ENCODE peak calls at places on chromosomes 12 and 14, in ten cellular contexts. One of them, this sample, is unnamed.

GRCh38 chr12:527241-527640 is 67.5 kb downstream of the B4GALNT3 start:
- DNase-seq in left lung: no peak
- DNase-seq in CD4-positive, alpha-beta memory T cell: no peak
- DNase-seq in left ventricle myocardium inferior: no peak
- DNase-seq in right cardiac atrium: no peak
- DNase-seq in colonic mucosa: no peak
- DNase-seq in mesenchymal stem cell: no peak
- DNase-seq in spleen: no peak
- DNase-seq in body of pancreas: no peak
- DNase-seq in CD8-positive, alpha-beta T cell: no peak
- DNase-seq in this sample: no peak

GRCh38 chr14:103894723-103895059 is 33.6 kb upstream of the TDRD9 start:
- DNase-seq in left lung: peak
- DNase-seq in CD4-positive, alpha-beta memory T cell: no peak
- DNase-seq in left ventricle myocardium inferior: no peak
- DNase-seq in right cardiac atrium: no peak
- DNase-seq in colonic mucosa: no peak
- DNase-seq in mesenchymal stem cell: no peak
- DNase-seq in spleen: no peak
- DNase-seq in body of pancreas: no peak
- DNase-seq in CD8-positive, alpha-beta T cell: no peak
- DNase-seq in this sample: no peak

GRCh38 chr14:89249296-89249565 is 167.8 kb downstream of the FOXN3 start:
- DNase-seq in left lung: no peak
- DNase-seq in CD4-positive, alpha-beta memory T cell: no peak
- DNase-seq in left ventricle myocardium inferior: no peak
- DNase-seq in right cardiac atrium: no peak
- DNase-seq in colonic mucosa: no peak
- DNase-seq in mesenchymal stem cell: no peak
- DNase-seq in spleen: no peak
- DNase-seq in body of pancreas: no peak
- DNase-seq in CD8-positive, alpha-beta T cell: no peak
- DNase-seq in this sample: no peak

GRCh38 chr12:20194171-20194570 is 174.2 kb upstream of the PDE3A start:
- DNase-seq in left lung: no peak
- DNase-seq in CD4-positive, alpha-beta memory T cell: no peak
- DNase-seq in left ventricle myocardium inferior: no peak
- DNase-seq in right cardiac atrium: no peak
- DNase-seq in colonic mucosa: no peak
- DNase-seq in mesenchymal stem cell: peak
- DNase-seq in spleen: no peak
- DNase-seq in body of pancreas: no peak
- DNase-seq in CD8-positive, alpha-beta T cell: no peak
- DNase-seq in this sample: no peak

GRCh38 chr12:124422570-124423523 is 128.0 kb downstream of the RFLNA start:
- DNase-seq in left lung: peak
- DNase-seq in CD4-positive, alpha-beta memory T cell: no peak
- DNase-seq in left ventricle myocardium inferior: peak
- DNase-seq in right cardiac atrium: peak
- DNase-seq in colonic mucosa: peak
- DNase-seq in mesenchymal stem cell: peak
- DNase-seq in spleen: no peak
- DNase-seq in body of pancreas: peak
- DNase-seq in CD8-positive, alpha-beta T cell: no peak
- DNase-seq in this sample: peak

GRCh38 chr12:45615268-45615667 is 114.2 kb upstream of the ARID2 start:
- DNase-seq in left lung: no peak
- DNase-seq in CD4-positive, alpha-beta memory T cell: no peak
- DNase-seq in left ventricle myocardium inferior: no peak
- DNase-seq in right cardiac atrium: no peak
- DNase-seq in colonic mucosa: no peak
- DNase-seq in mesenchymal stem cell: peak
- DNase-seq in spleen: no peak
- DNase-seq in body of pancreas: no peak
- DNase-seq in CD8-positive, alpha-beta T cell: no peak
- DNase-seq in this sample: no peak

GRCh38 chr14:77355811-77356210 is 21.1 kb downstream of the TMED8 start:
- DNase-seq in left lung: no peak
- DNase-seq in CD4-positive, alpha-beta memory T cell: no peak
- DNase-seq in left ventricle myocardium inferior: no peak
- DNase-seq in right cardiac atrium: no peak
- DNase-seq in colonic mucosa: no peak
- DNase-seq in mesenchymal stem cell: no peak
- DNase-seq in spleen: no peak
- DNase-seq in body of pancreas: no peak
- DNase-seq in CD8-positive, alpha-beta T cell: no peak
- DNase-seq in this sample: no peak

GRCh38 chr12:54041097-54041690 is 8.3 kb downstream of the HOXC5 start:
- DNase-seq in left lung: no peak
- DNase-seq in CD4-positive, alpha-beta memory T cell: no peak
- DNase-seq in left ventricle myocardium inferior: no peak
- DNase-seq in right cardiac atrium: no peak
- DNase-seq in colonic mucosa: no peak
- DNase-seq in mesenchymal stem cell: no peak
- DNase-seq in spleen: no peak
- DNase-seq in body of pancreas: no peak
- DNase-seq in CD8-positive, alpha-beta T cell: no peak
- DNase-seq in this sample: no peak

GRCh38 chr14:71753126-71753830 is 179.0 kb upstream of the RGS6 start:
- DNase-seq in left lung: peak
- DNase-seq in CD4-positive, alpha-beta memory T cell: peak
- DNase-seq in left ventricle myocardium inferior: peak
- DNase-seq in right cardiac atrium: peak
- DNase-seq in colonic mucosa: peak
- DNase-seq in mesenchymal stem cell: peak
- DNase-seq in spleen: peak
- DNase-seq in body of pancreas: peak
- DNase-seq in CD8-positive, alpha-beta T cell: peak
- DNase-seq in this sample: peak

GRCh38 chr14:55340482-55340881 is 69.3 kb downstream of the FBXO34 start:
- DNase-seq in left lung: no peak
- DNase-seq in CD4-positive, alpha-beta memory T cell: no peak
- DNase-seq in left ventricle myocardium inferior: no peak
- DNase-seq in right cardiac atrium: no peak
- DNase-seq in colonic mucosa: no peak
- DNase-seq in mesenchymal stem cell: no peak
- DNase-seq in spleen: no peak
- DNase-seq in body of pancreas: peak
- DNase-seq in CD8-positive, alpha-beta T cell: no peak
- DNase-seq in this sample: no peak

GRCh38 chr12:85076688-85077430 is 40.7 kb downstream of the LRRIQ1 start:
- DNase-seq in left lung: no peak
- DNase-seq in CD4-positive, alpha-beta memory T cell: no peak
- DNase-seq in left ventricle myocardium inferior: no peak
- DNase-seq in right cardiac atrium: no peak
- DNase-seq in colonic mucosa: no peak
- DNase-seq in mesenchymal stem cell: peak
- DNase-seq in spleen: no peak
- DNase-seq in body of pancreas: no peak
- DNase-seq in CD8-positive, alpha-beta T cell: no peak
- DNase-seq in this sample: peak

GRCh38 chr12:93778306-93778705 is 101.1 kb downstream of the CRADD start:
- DNase-seq in left lung: no peak
- DNase-seq in CD4-positive, alpha-beta memory T cell: no peak
- DNase-seq in left ventricle myocardium inferior: peak
- DNase-seq in right cardiac atrium: peak
- DNase-seq in colonic mucosa: no peak
- DNase-seq in mesenchymal stem cell: peak
- DNase-seq in spleen: no peak
- DNase-seq in body of pancreas: peak
- DNase-seq in CD8-positive, alpha-beta T cell: no peak
- DNase-seq in this sample: peak

GRCh38 chr12:24947541-24948451 is 1.1 kb downstream of the BCAT1 start:
- DNase-seq in left lung: no peak
- DNase-seq in CD4-positive, alpha-beta memory T cell: peak
- DNase-seq in left ventricle myocardium inferior: no peak
- DNase-seq in right cardiac atrium: no peak
- DNase-seq in colonic mucosa: no peak
- DNase-seq in mesenchymal stem cell: peak
- DNase-seq in spleen: no peak
- DNase-seq in body of pancreas: no peak
- DNase-seq in CD8-positive, alpha-beta T cell: no peak
- DNase-seq in this sample: no peak

GRCh38 chr14:53108292-53108937 is 44.7 kb downstream of the DDHD1 start:
- DNase-seq in left lung: no peak
- DNase-seq in CD4-positive, alpha-beta memory T cell: no peak
- DNase-seq in left ventricle myocardium inferior: no peak
- DNase-seq in right cardiac atrium: no peak
- DNase-seq in colonic mucosa: no peak
- DNase-seq in mesenchymal stem cell: peak
- DNase-seq in spleen: no peak
- DNase-seq in body of pancreas: no peak
- DNase-seq in CD8-positive, alpha-beta T cell: no peak
- DNase-seq in this sample: no peak

GRCh38 chr14:71539660-71540285 is 392.5 kb upstream of the RGS6 start:
- DNase-seq in left lung: no peak
- DNase-seq in CD4-positive, alpha-beta memory T cell: no peak
- DNase-seq in left ventricle myocardium inferior: no peak
- DNase-seq in right cardiac atrium: peak
- DNase-seq in colonic mucosa: no peak
- DNase-seq in mesenchymal stem cell: no peak
- DNase-seq in spleen: no peak
- DNase-seq in body of pancreas: no peak
- DNase-seq in CD8-positive, alpha-beta T cell: no peak
- DNase-seq in this sample: no peak

GRCh38 chr14:24372701-24373416 is 4.9 kb downstream of the NFATC4 start:
- DNase-seq in left lung: no peak
- DNase-seq in CD4-positive, alpha-beta memory T cell: no peak
- DNase-seq in left ventricle myocardium inferior: peak
- DNase-seq in right cardiac atrium: peak
- DNase-seq in colonic mucosa: no peak
- DNase-seq in mesenchymal stem cell: no peak
- DNase-seq in spleen: no peak
- DNase-seq in body of pancreas: peak
- DNase-seq in CD8-positive, alpha-beta T cell: no peak
- DNase-seq in this sample: no peak
- H3K27ac ChIP-seq in left lung: no peak
- H3K27ac ChIP-seq in CD4-positive, alpha-beta memory T cell: no peak
- H3K27ac ChIP-seq in left ventricle myocardium inferior: peak
- H3K27ac ChIP-seq in right cardiac atrium: no peak
- H3K27ac ChIP-seq in colonic mucosa: no peak
- H3K27ac ChIP-seq in mesenchymal stem cell: no peak
- H3K27ac ChIP-seq in spleen: no peak
- H3K27ac ChIP-seq in body of pancreas: no peak
- H3K27ac ChIP-seq in CD8-positive, alpha-beta T cell: no peak
- H3K27ac ChIP-seq in this sample: no peak

GRCh38 chr12:109951136-109951535 is 45.0 kb downstream of the GIT2 start:
- DNase-seq in left lung: no peak
- DNase-seq in CD4-positive, alpha-beta memory T cell: no peak
- DNase-seq in left ventricle myocardium inferior: no peak
- DNase-seq in right cardiac atrium: no peak
- DNase-seq in colonic mucosa: no peak
- DNase-seq in mesenchymal stem cell: peak
- DNase-seq in spleen: no peak
- DNase-seq in body of pancreas: no peak
- DNase-seq in CD8-positive, alpha-beta T cell: no peak
- DNase-seq in this sample: no peak
- H3K27ac ChIP-seq in left lung: peak
- H3K27ac ChIP-seq in CD4-positive, alpha-beta memory T cell: no peak
- H3K27ac ChIP-seq in left ventricle myocardium inferior: peak
- H3K27ac ChIP-seq in right cardiac atrium: no peak
- H3K27ac ChIP-seq in colonic mucosa: no peak
- H3K27ac ChIP-seq in mesenchymal stem cell: peak
- H3K27ac ChIP-seq in spleen: no peak
- H3K27ac ChIP-seq in body of pancreas: peak
- H3K27ac ChIP-seq in CD8-positive, alpha-beta T cell: no peak
- H3K27ac ChIP-seq in this sample: peak

GRCh38 chr12:10174986-10175614 is 3.2 kb upstream of the OLR1 start:
- DNase-seq in left lung: no peak
- DNase-seq in CD4-positive, alpha-beta memory T cell: no peak
- DNase-seq in left ventricle myocardium inferior: no peak
- DNase-seq in right cardiac atrium: no peak
- DNase-seq in colonic mucosa: no peak
- DNase-seq in mesenchymal stem cell: no peak
- DNase-seq in spleen: no peak
- DNase-seq in body of pancreas: no peak
- DNase-seq in CD8-positive, alpha-beta T cell: no peak
- DNase-seq in this sample: no peak

GRCh38 chr12:10182662-10183061 is 3.8 kb downstream of the TMEM52B start:
- DNase-seq in left lung: no peak
- DNase-seq in CD4-positive, alpha-beta memory T cell: no peak
- DNase-seq in left ventricle myocardium inferior: no peak
- DNase-seq in right cardiac atrium: no peak
- DNase-seq in colonic mucosa: no peak
- DNase-seq in mesenchymal stem cell: peak
- DNase-seq in spleen: no peak
- DNase-seq in body of pancreas: no peak
- DNase-seq in CD8-positive, alpha-beta T cell: no peak
- DNase-seq in this sample: no peak

GRCh38 chr12:10179871-10180270 is 1.0 kb downstream of the TMEM52B start:
- DNase-seq in left lung: no peak
- DNase-seq in CD4-positive, alpha-beta memory T cell: no peak
- DNase-seq in left ventricle myocardium inferior: no peak
- DNase-seq in right cardiac atrium: no peak
- DNase-seq in colonic mucosa: no peak
- DNase-seq in mesenchymal stem cell: peak
- DNase-seq in spleen: no peak
- DNase-seq in body of pancreas: no peak
- DNase-seq in CD8-positive, alpha-beta T cell: no peak
- DNase-seq in this sample: no peak

GRCh38 chr12:10175849-10176641 is 2.8 kb upstream of the TMEM52B start:
- DNase-seq in left lung: no peak
- DNase-seq in CD4-positive, alpha-beta memory T cell: no peak
- DNase-seq in left ventricle myocardium inferior: no peak
- DNase-seq in right cardiac atrium: no peak
- DNase-seq in colonic mucosa: peak
- DNase-seq in mesenchymal stem cell: no peak
- DNase-seq in spleen: no peak
- DNase-seq in body of pancreas: no peak
- DNase-seq in CD8-positive, alpha-beta T cell: no peak
- DNase-seq in this sample: peak

DNA sequence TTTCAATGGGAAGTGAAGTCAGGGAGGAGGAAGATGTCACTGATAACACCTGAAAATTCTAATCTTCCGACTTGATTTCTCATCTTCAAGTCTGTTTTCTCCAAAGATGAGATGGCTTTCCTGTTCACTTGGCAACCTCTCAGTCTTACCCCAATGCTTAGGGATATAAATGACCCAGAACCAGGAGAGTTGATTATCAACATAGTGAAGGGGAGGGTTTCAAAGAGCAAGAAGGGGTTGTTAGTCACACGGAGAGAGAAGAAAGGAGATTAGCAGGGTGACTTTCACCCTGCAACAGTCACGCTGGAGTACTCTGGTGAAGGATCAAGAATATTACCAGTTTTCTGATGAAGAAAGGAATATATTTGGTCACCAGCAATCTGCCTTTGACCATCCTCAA is at the start of gene TMEM52B:
- DNase-seq in left lung: no peak
- DNase-seq in CD4-positive, alpha-beta memory T cell: no peak
- DNase-seq in left ventricle myocardium inferior: no peak
- DNase-seq in right cardiac atrium: no peak
- DNase-seq in colonic mucosa: no peak
- DNase-seq in mesenchymal stem cell: peak
- DNase-seq in spleen: no peak
- DNase-seq in body of pancreas: no peak
- DNase-seq in CD8-positive, alpha-beta T cell: no peak
- DNase-seq in this sample: no peak
- H3K27ac ChIP-seq in left lung: no peak
- H3K27ac ChIP-seq in CD4-positive, alpha-beta memory T cell: no peak
- H3K27ac ChIP-seq in left ventricle myocardium inferior: no peak
- H3K27ac ChIP-seq in right cardiac atrium: no peak
- H3K27ac ChIP-seq in colonic mucosa: no peak
- H3K27ac ChIP-seq in mesenchymal stem cell: no peak
- H3K27ac ChIP-seq in spleen: no peak
- H3K27ac ChIP-seq in body of pancreas: no peak
- H3K27ac ChIP-seq in CD8-positive, alpha-beta T cell: no peak
- H3K27ac ChIP-seq in this sample: no peak

GRCh38 chr12:88237954-88238353 is 95.8 kb downstream of the TMTC3 start:
- DNase-seq in left lung: no peak
- DNase-seq in CD4-positive, alpha-beta memory T cell: no peak
- DNase-seq in left ventricle myocardium inferior: no peak
- DNase-seq in right cardiac atrium: no peak
- DNase-seq in colonic mucosa: no peak
- DNase-seq in mesenchymal stem cell: peak
- DNase-seq in spleen: no peak
- DNase-seq in body of pancreas: no peak
- DNase-seq in CD8-positive, alpha-beta T cell: no peak
- DNase-seq in this sample: no peak
- H3K27ac ChIP-seq in left lung: no peak
- H3K27ac ChIP-seq in CD4-positive, alpha-beta memory T cell: no peak
- H3K27ac ChIP-seq in left ventricle myocardium inferior: no peak
- H3K27ac ChIP-seq in right cardiac atrium: no peak
- H3K27ac ChIP-seq in colonic mucosa: no peak
- H3K27ac ChIP-seq in mesenchymal stem cell: no peak
- H3K27ac ChIP-seq in spleen: no peak
- H3K27ac ChIP-seq in body of pancreas: no peak
- H3K27ac ChIP-seq in CD8-positive, alpha-beta T cell: no peak
- H3K27ac ChIP-seq in this sample: no peak

This sample was measured in prostate gland.